ENCODE peak calls at places on chromosome 9, in seven cellular contexts. One of them, this sample, is unnamed.

GRCh38 chr9:136270173-136270710 is 24.6 kb upstream of the QSOX2 start:
- DNase-seq in IMR-90: no peak
- DNase-seq in GM23248: no peak
- DNase-seq in aorta: no peak
- DNase-seq in upper lobe of right lung: no peak
- DNase-seq in tibial nerve: no peak
- DNase-seq in RWPE2: no peak
- DNase-seq in this sample: no peak

GRCh38 chr9:2055203-2055658 is 40.1 kb downstream of the SMARCA2 start:
- DNase-seq in RWPE2: no peak
- DNase-seq in upper lobe of right lung: no peak
- DNase-seq in aorta: no peak
- DNase-seq in IMR-90: peak; percentile 24
- DNase-seq in GM23248: peak; percentile 88
- DNase-seq in tibial nerve: no peak
- DNase-seq in this sample: peak; percentile 77

GRCh38 chr9:137172907-137173794 is 1.3 kb upstream of the TMEM210 start:
- DNase-seq in IMR-90: no peak
- DNase-seq in aorta: no peak
- DNase-seq in upper lobe of right lung: no peak
- DNase-seq in tibial nerve: no peak
- DNase-seq in RWPE2: no peak
- DNase-seq in GM23248: no peak
- DNase-seq in this sample: peak; percentile 95

GRCh38 chr9:129514891-129515290 is 106.0 kb downstream of the C9orf50 start:
- DNase-seq in RWPE2: no peak
- DNase-seq in upper lobe of right lung: no peak
- DNase-seq in GM23248: no peak
- DNase-seq in tibial nerve: no peak
- DNase-seq in IMR-90: no peak
- DNase-seq in aorta: no peak
- DNase-seq in this sample: no peak

GRCh38 chr9:130117816-130118632 is 54.2 kb upstream of the NCS1 start:
- DNase-seq in tibial nerve: no peak
- DNase-seq in IMR-90: peak; percentile 76
- DNase-seq in upper lobe of right lung: no peak
- DNase-seq in aorta: peak; percentile 69
- DNase-seq in RWPE2: no peak
- DNase-seq in GM23248: peak; percentile 94
- DNase-seq in this sample: peak; percentile 93

GRCh38 chr9:26012797-26013594 is 334.8 kb upstream of the TUSC1 start:
- DNase-seq in tibial nerve: no peak
- DNase-seq in upper lobe of right lung: no peak
- DNase-seq in aorta: no peak
- DNase-seq in GM23248: peak; percentile 12
- DNase-seq in RWPE2: no peak
- DNase-seq in IMR-90: peak; percentile 13
- DNase-seq in this sample: no peak

GRCh38 chr9:2634158-2634557 is 12.6 kb downstream of the VLDLR start:
- DNase-seq in upper lobe of right lung: no peak
- DNase-seq in GM23248: no peak
- DNase-seq in tibial nerve: no peak
- DNase-seq in aorta: no peak
- DNase-seq in RWPE2: no peak
- DNase-seq in IMR-90: no peak
- DNase-seq in this sample: no peak

GRCh38 chr9:136845465-136846261 is 3.4 kb downstream of the AJM1 start:
- DNase-seq in RWPE2: no peak
- DNase-seq in upper lobe of right lung: no peak
- DNase-seq in aorta: no peak
- DNase-seq in tibial nerve: no peak
- DNase-seq in IMR-90: no peak
- DNase-seq in GM23248: no peak
- DNase-seq in this sample: no peak

GRCh38 chr9:87599901-87600610 is 102.4 kb downstream of the DAPK1 start:
- DNase-seq in RWPE2: no peak
- DNase-seq in upper lobe of right lung: no peak
- DNase-seq in GM23248: peak; percentile 78
- DNase-seq in tibial nerve: no peak
- DNase-seq in IMR-90: peak; percentile 94
- DNase-seq in aorta: no peak
- DNase-seq in this sample: no peak

GRCh38 chr9:97740848-97741821 is 44.0 kb upstream of the XPA start:
- DNase-seq in aorta: peak; percentile 76
- DNase-seq in upper lobe of right lung: peak; percentile 74
- DNase-seq in RWPE2: peak; percentile 80
- DNase-seq in IMR-90: peak; percentile 62
- DNase-seq in tibial nerve: peak; percentile 14
- DNase-seq in GM23248: peak; percentile 81
- DNase-seq in this sample: peak; percentile 83

GRCh38 chr9:93091453-93092081 is 4.5 kb upstream of the CARD19 start:
- DNase-seq in IMR-90: peak; percentile 90
- DNase-seq in tibial nerve: no peak
- DNase-seq in aorta: peak; percentile 61
- DNase-seq in RWPE2: peak; percentile 35
- DNase-seq in upper lobe of right lung: peak; percentile 63
- DNase-seq in GM23248: peak; percentile 84
- DNase-seq in this sample: peak; percentile 92

GRCh38 chr9:138040446-138041430 is 163.2 kb downstream of the CACNA1B start:
- DNase-seq in upper lobe of right lung: peak; percentile 13
- DNase-seq in aorta: no peak
- DNase-seq in IMR-90: no peak
- DNase-seq in tibial nerve: no peak
- DNase-seq in GM23248: no peak
- DNase-seq in RWPE2: no peak
- DNase-seq in this sample: peak; percentile 57

GRCh38 chr9:90726215-90726614 is 75.4 kb upstream of the SYK start:
- DNase-seq in tibial nerve: no peak
- DNase-seq in GM23248: no peak
- DNase-seq in aorta: no peak
- DNase-seq in upper lobe of right lung: no peak
- DNase-seq in RWPE2: no peak
- DNase-seq in IMR-90: no peak
- DNase-seq in this sample: no peak

GRCh38 chr9:127979333-127980055 is 1.3 kb downstream of the EEIG1 start:
- DNase-seq in aorta: peak; percentile 75
- DNase-seq in GM23248: peak; percentile 88
- DNase-seq in tibial nerve: no peak
- DNase-seq in RWPE2: no peak
- DNase-seq in upper lobe of right lung: peak; percentile 80
- DNase-seq in IMR-90: peak; percentile 29
- DNase-seq in this sample: peak; percentile 95

GRCh38 chr9:129027224-129027684 is 877 bp downstream of the SH3GLB2 start:
- DNase-seq in aorta: no peak
- DNase-seq in tibial nerve: no peak
- DNase-seq in RWPE2: no peak
- DNase-seq in GM23248: peak; percentile 38
- DNase-seq in IMR-90: no peak
- DNase-seq in upper lobe of right lung: no peak
- DNase-seq in this sample: peak; percentile 88

GRCh38 chr9:85215416-85215815 is 526.3 kb downstream of the AGTPBP1 start:
- DNase-seq in tibial nerve: no peak
- DNase-seq in IMR-90: no peak
- DNase-seq in upper lobe of right lung: no peak
- DNase-seq in aorta: no peak
- DNase-seq in GM23248: no peak
- DNase-seq in RWPE2: no peak
- DNase-seq in this sample: no peak

GRCh38 chr9:15278290-15278689 is 28.7 kb downstream of the TTC39B start:
- DNase-seq in RWPE2: no peak
- DNase-seq in GM23248: no peak
- DNase-seq in upper lobe of right lung: no peak
- DNase-seq in tibial nerve: no peak
- DNase-seq in aorta: no peak
- DNase-seq in IMR-90: no peak
- DNase-seq in this sample: no peak

GRCh38 chr9:100700689-100701318 is 122.9 kb downstream of the CAVIN4 start:
- DNase-seq in RWPE2: no peak
- DNase-seq in GM23248: peak; percentile 42
- DNase-seq in IMR-90: peak; percentile 9
- DNase-seq in upper lobe of right lung: no peak
- DNase-seq in aorta: no peak
- DNase-seq in tibial nerve: no peak
- DNase-seq in this sample: no peak

GRCh38 chr9:137621131-137621757 is 2.4 kb downstream of the EHMT1 start:
- DNase-seq in IMR-90: no peak
- DNase-seq in aorta: no peak
- DNase-seq in GM23248: peak; percentile 64
- DNase-seq in RWPE2: no peak
- DNase-seq in tibial nerve: no peak
- DNase-seq in upper lobe of right lung: no peak
- DNase-seq in this sample: peak; percentile 69

GRCh38 chr9:16960084-16960483 is 89.6 kb upstream of the BNC2 start:
- DNase-seq in IMR-90: peak; percentile 61
- DNase-seq in aorta: no peak
- DNase-seq in upper lobe of right lung: no peak
- DNase-seq in GM23248: peak; percentile 35
- DNase-seq in RWPE2: no peak
- DNase-seq in tibial nerve: no peak
- DNase-seq in this sample: no peak

GRCh38 chr9:81621785-81622243 is 67.5 kb downstream of the TLE1 start:
- DNase-seq in tibial nerve: no peak
- DNase-seq in upper lobe of right lung: no peak
- DNase-seq in IMR-90: no peak
- DNase-seq in aorta: no peak
- DNase-seq in RWPE2: no peak
- DNase-seq in GM23248: no peak
- DNase-seq in this sample: no peak

GRCh38 chr9:8555767-8556500 is 756.4 kb upstream of the DMAC1 start:
- DNase-seq in GM23248: no peak
- DNase-seq in RWPE2: no peak
- DNase-seq in upper lobe of right lung: no peak
- DNase-seq in IMR-90: no peak
- DNase-seq in tibial nerve: no peak
- DNase-seq in aorta: no peak
- DNase-seq in this sample: no peak

GRCh38 chr9:129944501-129945116 is 98.4 kb downstream of the FNBP1 start:
- DNase-seq in RWPE2: no peak
- DNase-seq in tibial nerve: no peak
- DNase-seq in upper lobe of right lung: no peak
- DNase-seq in IMR-90: no peak
- DNase-seq in aorta: no peak
- DNase-seq in GM23248: no peak
- DNase-seq in this sample: peak; percentile 43

GRCh38 chr9:126564716-126565115 is 49.0 kb upstream of the LMX1B start:
- DNase-seq in upper lobe of right lung: no peak
- DNase-seq in IMR-90: no peak
- DNase-seq in GM23248: no peak
- DNase-seq in RWPE2: no peak
- DNase-seq in aorta: no peak
- DNase-seq in tibial nerve: no peak
- DNase-seq in this sample: peak; percentile 23

GRCh38 chr9:90860382-90860781 is 58.8 kb downstream of the SYK start:
- DNase-seq in GM23248: no peak
- DNase-seq in aorta: no peak
- DNase-seq in upper lobe of right lung: peak; percentile 19
- DNase-seq in RWPE2: no peak
- DNase-seq in IMR-90: no peak
- DNase-seq in tibial nerve: no peak
- DNase-seq in this sample: no peak

GRCh38 chr9:99046542-99047071 is 58.3 kb upstream of the TGFBR1 start:
- DNase-seq in IMR-90: no peak
- DNase-seq in upper lobe of right lung: no peak
- DNase-seq in aorta: no peak
- DNase-seq in RWPE2: no peak
- DNase-seq in tibial nerve: no peak
- DNase-seq in GM23248: no peak
- DNase-seq in this sample: no peak

GRCh38 chr9:131673531-131673930 is 66.3 kb downstream of the RAPGEF1 start:
- DNase-seq in RWPE2: no peak
- DNase-seq in aorta: no peak
- DNase-seq in upper lobe of right lung: no peak
- DNase-seq in GM23248: no peak
- DNase-seq in IMR-90: no peak
- DNase-seq in tibial nerve: no peak
- DNase-seq in this sample: no peak
- H3K4me1 ChIP-seq in RWPE2: peaks cover 28% of the 10 kb centered on the region
- H3K4me1 ChIP-seq in aorta: peaks cover 4% of the 10 kb centered on the region
- H3K4me1 ChIP-seq in upper lobe of right lung: peaks cover 91% of the 10 kb centered on the region
- H3K4me1 ChIP-seq in GM23248: peaks cover 38% of the 10 kb centered on the region
- H3K4me1 ChIP-seq in IMR-90: peaks cover 25% of the 10 kb centered on the region
- H3K4me1 ChIP-seq in tibial nerve: peaks cover 54% of the 10 kb centered on the region
- H3K4me1 ChIP-seq in this sample: peaks cover 41% of the 10 kb centered on the region

DNA sequence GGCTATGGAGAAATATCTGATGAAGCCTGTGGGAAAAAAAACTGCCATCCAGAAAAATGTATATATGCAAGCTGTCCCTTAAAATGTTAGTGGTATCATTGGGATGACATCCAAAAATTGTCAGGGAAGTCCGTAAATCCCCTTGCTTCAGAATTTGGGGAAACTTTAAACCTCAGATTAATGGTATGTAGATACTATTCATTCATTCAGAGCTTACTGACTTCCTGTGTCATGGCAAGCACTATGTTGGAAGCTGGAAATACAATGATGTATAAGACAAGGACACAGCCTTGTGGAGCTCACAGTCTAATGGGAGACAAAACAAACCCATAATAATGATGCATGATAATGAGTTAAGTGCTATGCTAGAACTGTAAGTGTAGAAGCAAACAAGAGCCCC is 10.9 kb upstream of the MOB3B start:
- DNase-seq in aorta: no peak
- DNase-seq in RWPE2: no peak
- DNase-seq in tibial nerve: no peak
- DNase-seq in GM23248: no peak
- DNase-seq in IMR-90: peak; percentile 55
- DNase-seq in upper lobe of right lung: no peak
- DNase-seq in this sample: no peak
- H3K27ac ChIP-seq in aorta: peak overlapping the region; percentile 51
- H3K27ac ChIP-seq in RWPE2: peak overlapping the region; percentile 69
- H3K27ac ChIP-seq in tibial nerve: peak overlapping the region; percentile 90
- H3K27ac ChIP-seq in GM23248: no peak overlapping the region
- H3K27ac ChIP-seq in IMR-90: no peak overlapping the region
- H3K27ac ChIP-seq in upper lobe of right lung: no peak overlapping the region
- H3K27ac ChIP-seq in this sample: no peak overlapping the region

DNA sequence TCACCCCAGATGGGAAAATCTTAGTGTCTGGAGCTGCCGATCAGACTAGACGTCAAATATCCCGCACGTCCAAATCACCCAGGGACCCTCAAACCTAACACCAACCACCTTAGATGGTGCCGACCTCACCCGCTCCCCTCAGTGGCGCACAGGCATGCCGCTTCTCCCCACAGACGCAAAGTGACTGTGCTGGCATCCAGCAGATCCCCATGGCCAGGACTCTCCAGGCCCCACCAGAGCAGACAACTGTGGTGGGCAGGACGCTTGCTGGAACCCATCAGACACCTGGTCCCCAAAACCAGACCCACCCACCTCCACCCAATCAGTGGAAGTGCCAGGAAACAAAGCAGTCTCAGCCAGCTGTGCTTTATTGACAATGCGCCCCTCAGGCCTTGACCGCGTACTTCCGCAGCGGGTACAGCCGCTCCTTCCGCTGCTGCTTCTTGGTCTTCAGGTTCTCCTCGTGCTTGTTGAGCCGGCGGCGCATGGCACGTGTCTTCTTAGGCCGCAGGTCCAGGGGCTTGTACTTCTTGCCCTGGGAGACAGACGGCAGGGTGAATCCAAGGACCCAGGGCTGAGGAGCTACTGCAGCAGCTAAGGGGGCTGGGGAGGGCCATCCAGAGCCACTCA is 4.1 kb downstream of the RPL35 start:
- DNase-seq in tibial nerve: no peak
- DNase-seq in RWPE2: no peak
- DNase-seq in upper lobe of right lung: no peak
- DNase-seq in GM23248: no peak
- DNase-seq in aorta: no peak
- DNase-seq in IMR-90: no peak
- DNase-seq in this sample: peak; percentile 47
- H3K4me1 ChIP-seq in tibial nerve: peaks cover 21% of the 10 kb centered on the region
- H3K4me1 ChIP-seq in RWPE2: no peaks in the 10 kb centered on the region
- H3K4me1 ChIP-seq in upper lobe of right lung: peaks cover 23% of the 10 kb centered on the region
- H3K4me1 ChIP-seq in GM23248: peaks cover 12% of the 10 kb centered on the region
- H3K4me1 ChIP-seq in aorta: no peaks in the 10 kb centered on the region
- H3K4me1 ChIP-seq in IMR-90: peaks cover 9% of the 10 kb centered on the region
- H3K4me1 ChIP-seq in this sample: peaks cover 28% of the 10 kb centered on the region

GRCh38 chr9:122366074-122366672 is 4.7 kb upstream of the PTGS1 start:
- DNase-seq in tibial nerve: no peak
- DNase-seq in RWPE2: no peak
- DNase-seq in GM23248: no peak
- DNase-seq in aorta: no peak
- DNase-seq in IMR-90: peak; percentile 88
- DNase-seq in upper lobe of right lung: no peak
- DNase-seq in this sample: peak; percentile 51
- H3K27ac ChIP-seq in tibial nerve: no peak overlapping the region
- H3K27ac ChIP-seq in RWPE2: peak overlapping the region; percentile 47
- H3K27ac ChIP-seq in GM23248: no peak overlapping the region
- H3K27ac ChIP-seq in aorta: no peak overlapping the region
- H3K27ac ChIP-seq in IMR-90: peak overlapping the region; percentile 19
- H3K27ac ChIP-seq in upper lobe of right lung: no peak overlapping the region
- H3K27ac ChIP-seq in this sample: no peak overlapping the region